ENCODE peak calls at places on chromosomes 12 and 14, in four cellular contexts. M is lung, L is stomach, N is H9. R is an unnamed sample.

GRCh38 chr12:114092981-114093380 is 126.9 kb upstream of the RBM19 start:
- DNase-seq in M (no peak), L (no peak), N (no peak), R (no peak)

GRCh38 chr12:110117948-110118685 is 6.0 kb upstream of the IFT81 start:
- DNase-seq in M (no peak), L (no peak), N (no peak), R (no peak)

GRCh38 chr12:19138551-19139344 is 9.2 kb downstream of the PLEKHA5 start:
- DNase-seq in M (no peak), L (no peak), N (no peak), R (no peak)

GRCh38 chr12:67940780-67941243 is 48.4 kb upstream of the IFNG-AS1 start:
- DNase-seq in M (peak), L (peak), N (no peak), R (no peak)

GRCh38 chr12:10235761-10236631 is 23.3 kb downstream of the GABARAPL1 start:
- DNase-seq in M (no peak), L (peak), N (no peak), R (peak)

GRCh38 chr12:26810330-26810729 is 22.7 kb downstream of the ITPR2 start:
- DNase-seq in M (no peak), L (peak), N (peak), R (no peak)

GRCh38 chr12:89507015-89507824 is 17.4 kb downstream of the GALNT4 start:
- DNase-seq in M (no peak), L (peak), N (no peak), R (no peak)

GRCh38 chr12:120247621-120248030 is 17.9 kb downstream of the PXN start:
- DNase-seq in M (no peak), L (no peak), N (no peak), R (no peak)

GRCh38 chr14:24411468-24412454 is 13.0 kb downstream of the NYNRIN start:
- DNase-seq in M (no peak), L (peak), N (peak), R (no peak)

GRCh38 chr12:100251917-100252316 is 15.0 kb downstream of the DEPDC4 start:
- DNase-seq in M (peak), L (no peak), N (no peak), R (no peak)

GRCh38 chr14:91352696-91353692 is 64.6 kb downstream of the CCDC88C start:
- DNase-seq in M (no peak), L (no peak), N (no peak), R (no peak)

GRCh38 chr12:29242921-29243431 is 93.9 kb downstream of the FAR2 start:
- DNase-seq in M (no peak), L (no peak), N (no peak), R (no peak)

GRCh38 chr12:118103601-118104382 is at the start of gene VSIG10:
- DNase-seq in M (peak), L (peak), N (peak), R (peak)

GRCh38 chr12:58566599-58566998 is 353.7 kb downstream of the LRIG3 start:
- DNase-seq in M (no peak), L (no peak), N (no peak), R (no peak)

GRCh38 chr14:78070344-78070743 is 99.8 kb upstream of the NRXN3 start:
- DNase-seq in M (no peak), L (no peak), N (no peak), R (no peak)

GRCh38 chr12:121793501-121793835 is at the start of gene RHOF:
- DNase-seq in M (peak), L (peak), N (no peak), R (peak)

GRCh38 chr14:56862843-56863242 is 52.6 kb upstream of the OTX2 start:
- DNase-seq in M (no peak), L (no peak), N (no peak), R (no peak)

GRCh38 chr12:4221157-4221556 is 52.4 kb upstream of the CCND2 start:
- DNase-seq in M (no peak), L (no peak), N (no peak), R (no peak)

GRCh38 chr14:89014570-89014847 is 190.1 kb downstream of the TTC8 start:
- DNase-seq in M (no peak), L (no peak), N (no peak), R (no peak)

GRCh38 chr12:91191516-91192111 is 9.0 kb upstream of the DCN start:
- DNase-seq in M (no peak), L (no peak), N (no peak), R (no peak)

GRCh38 chr12:76768566-76768965 is 4.7 kb downstream of the ZDHHC17 start:
- DNase-seq in M (no peak), L (no peak), N (no peak), R (no peak)

GRCh38 chr12:64392221-64392620 is 1.7 kb upstream of the C12orf56 start:
- DNase-seq in M (no peak), L (no peak), N (no peak), R (no peak)

GRCh38 chr14:82125963-82126362 is 592.3 kb upstream of the SEL1L start:
- DNase-seq in M (no peak), L (no peak), N (no peak), R (no peak)

GRCh38 chr14:104303705-104304425 is 165.5 kb downstream of the KIF26A start:
- DNase-seq in M (no peak), L (no peak), N (no peak), R (no peak)

GRCh38 chr14:80618751-80619329 is 322.7 kb downstream of the CEP128 start:
- DNase-seq in M (no peak), L (no peak), N (no peak), R (no peak)

GRCh38 chr14:73785336-73785833 is 66.2 kb upstream of the PTGR2 start:
- DNase-seq in M (no peak), L (no peak), N (peak), R (peak)

GRCh38 chr14:72311116-72311515 is 378.9 kb downstream of the RGS6 start:
- DNase-seq in M (no peak), L (no peak), N (no peak), R (no peak)
- TF ChIP-seq CTCF in M (no peak), L (no peak), N (no peak), R (no peak)

DNA sequence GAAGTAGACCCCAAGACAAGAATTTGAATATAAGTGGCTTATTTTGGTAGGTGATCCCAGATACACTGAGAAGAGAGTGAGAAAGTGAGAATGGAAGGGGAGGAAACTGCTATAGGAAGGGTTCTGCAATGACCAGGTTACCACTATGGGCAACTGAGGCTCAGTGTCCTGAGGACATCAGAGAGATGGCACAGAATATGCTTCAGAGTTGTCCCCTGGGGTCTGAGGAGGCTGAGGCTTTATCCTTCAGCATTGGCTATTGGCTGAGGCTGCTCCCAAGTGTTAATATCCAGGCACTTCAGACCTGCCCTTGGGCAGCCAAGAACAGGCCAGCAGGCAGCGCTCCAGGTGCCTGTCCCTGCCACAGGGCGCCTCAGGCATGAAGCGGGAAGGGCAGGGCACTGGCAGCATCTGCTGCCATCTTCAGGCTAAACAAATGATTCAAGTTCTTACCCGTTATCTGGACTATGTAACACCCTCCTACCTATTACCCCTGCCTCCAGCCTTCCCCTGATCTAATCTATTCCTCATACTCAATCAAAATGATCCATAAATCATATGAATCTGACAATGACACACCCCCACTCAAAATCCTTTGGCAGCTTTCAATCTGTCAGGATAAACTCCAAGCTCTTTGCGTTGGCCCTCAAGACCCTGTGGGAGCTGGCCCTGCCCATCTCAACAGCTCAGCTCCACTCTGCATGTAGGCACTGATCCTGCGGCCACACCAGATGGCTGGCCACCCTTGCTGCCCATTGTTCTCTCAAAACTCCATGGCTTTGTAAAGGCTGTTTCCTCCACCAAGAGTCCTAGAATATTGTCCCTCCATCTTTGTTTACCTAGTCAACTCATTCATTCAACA is 42.4 kb downstream of the CKAP4 start:
- DNase-seq in M (no peak), L (no peak), N (peak), R (no peak)
- TF ChIP-seq CTCF in M (no peak), L (no peak), N (peak), R (no peak)

DNA sequence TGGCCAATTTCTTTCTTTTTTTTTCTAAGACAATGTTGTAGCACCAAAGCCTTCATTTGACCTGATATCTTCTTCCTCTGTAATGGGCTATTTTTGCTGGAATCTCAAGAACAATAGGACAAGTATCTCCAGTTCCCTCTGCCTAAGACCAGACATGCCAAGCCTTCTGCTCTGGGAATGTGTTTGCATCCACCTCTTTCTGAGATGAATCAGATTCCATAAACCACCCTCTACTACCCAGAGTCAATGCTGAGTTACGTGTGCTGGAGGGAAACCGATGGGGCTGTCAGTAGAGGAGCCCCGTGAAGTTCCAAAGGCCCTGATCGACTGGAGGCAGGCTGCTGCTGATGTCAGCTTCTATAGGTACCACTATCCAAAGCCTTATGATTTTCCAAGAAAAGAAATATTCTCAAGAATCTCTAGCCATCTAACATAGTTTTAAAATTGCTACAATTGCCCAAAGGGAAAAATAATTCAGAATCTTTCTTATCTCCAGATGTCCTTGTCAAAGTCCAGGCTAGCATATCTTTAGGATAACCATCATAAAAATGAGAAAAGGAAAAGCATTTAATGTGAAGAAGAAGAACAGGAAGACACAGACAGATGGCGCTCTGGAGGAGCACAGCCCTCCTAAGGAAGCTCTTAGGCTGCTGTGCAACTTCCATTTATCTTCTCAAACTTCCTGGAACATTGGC is 101.9 kb downstream of the SLC8A3 start:
- DNase-seq in M (no peak), L (peak), N (peak), R (peak)
- TF ChIP-seq CTCF in M (peak), L (no peak), N (peak), R (peak)

DNA sequence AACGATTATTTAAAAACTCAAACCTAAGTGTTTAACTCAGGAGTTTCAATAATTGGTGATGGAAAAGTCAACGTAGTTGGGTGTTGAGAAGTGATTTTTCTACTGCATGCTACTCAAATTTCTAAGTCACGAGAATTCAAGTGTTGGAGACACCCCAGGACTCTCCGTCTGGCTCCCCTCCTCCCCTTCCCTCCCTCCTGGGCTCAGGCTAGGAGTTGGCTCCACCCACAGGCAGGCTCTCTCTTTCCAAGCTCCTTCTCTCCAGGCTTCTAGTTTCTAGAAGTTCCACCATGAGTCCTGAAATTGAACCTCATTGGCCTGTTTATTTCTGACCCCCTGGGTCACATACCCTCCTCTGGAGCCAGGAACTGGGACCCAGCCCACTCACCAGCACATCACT is 73.0 kb downstream of the TMEM132D start:
- DNase-seq in M (no peak), L (no peak), N (peak), R (no peak)
- TF ChIP-seq CTCF in M (no peak), L (no peak), N (no peak), R (no peak)

GRCh38 chr12:31728289-31728916 is 418 bp downstream of the AMN1 start:
- DNase-seq in M (no peak), L (peak), N (peak), R (no peak)

GRCh38 chr12:31726575-31726974 is 2.2 kb downstream of the AMN1 start:
- DNase-seq in M (no peak), L (no peak), N (no peak), R (no peak)

GRCh38 chr12:31727197-31727596 is 1.6 kb downstream of the AMN1 start:
- DNase-seq in M (no peak), L (no peak), N (no peak), R (no peak)

GRCh38 chr12:31729728-31730127 is 907 bp upstream of the AMN1 start:
- DNase-seq in M (no peak), L (no peak), N (no peak), R (no peak)

DNA sequence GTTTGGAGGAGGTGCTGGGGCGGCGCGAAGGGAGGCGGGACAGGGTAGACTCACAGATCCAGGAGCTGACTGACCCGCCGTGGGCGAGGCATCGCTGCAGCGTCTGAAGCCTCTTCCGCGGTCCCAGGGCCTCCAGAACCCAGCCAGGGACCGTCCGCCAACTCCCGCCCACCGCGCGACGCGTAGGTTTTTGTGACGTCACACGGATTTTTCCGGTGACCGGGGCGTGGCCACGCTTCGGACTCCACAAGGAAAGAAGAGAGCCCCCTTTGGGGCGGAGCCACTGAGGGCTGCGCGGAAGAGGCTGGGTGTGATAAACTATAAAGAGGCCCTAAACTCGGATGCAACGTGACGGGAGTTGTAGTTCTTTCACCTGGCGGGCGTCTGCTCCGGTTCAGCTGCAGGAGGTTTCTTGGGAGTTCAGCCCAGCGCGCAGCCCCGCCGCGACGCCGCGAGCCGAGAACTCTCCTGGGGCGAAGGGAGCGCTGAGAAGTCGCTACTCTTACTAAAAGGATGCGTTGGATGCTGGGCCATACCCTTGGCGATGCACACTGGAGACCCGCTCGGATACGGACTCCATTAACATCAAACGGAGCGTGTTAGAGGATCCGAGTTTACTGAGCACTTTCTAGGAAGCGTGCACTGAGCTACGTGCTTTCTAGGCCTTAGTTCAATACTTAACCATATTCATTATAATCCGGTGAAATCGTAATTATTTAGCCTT is at the start of gene AMN1:
- DNase-seq in M (peak), L (peak), N (peak), R (peak)
- TF ChIP-seq CTCF in M (no peak), L (no peak), N (no peak), R (no peak)